ENCODE peak calls at places on chromosome 2, in five cellular contexts. One of them, this sample, is unnamed.

GRCh38 chr2:204738721-204739120 is 193.4 kb downstream of the PARD3B start:
- DNase-seq in GM12878: no peak
- DNase-seq in HepG2: no peak
- DNase-seq in H1: no peak
- DNase-seq in K562: no peak
- DNase-seq in this sample: no peak

GRCh38 chr2:201396595-201396994 is 39.5 kb upstream of the FLACC1 start:
- DNase-seq in GM12878: no peak
- DNase-seq in HepG2: no peak
- DNase-seq in H1: no peak
- DNase-seq in K562: no peak
- DNase-seq in this sample: peak; percentile 27

GRCh38 chr2:17373041-17373440 is 145.2 kb downstream of the RAD51AP2 start:
- DNase-seq in GM12878: no peak
- DNase-seq in HepG2: no peak
- DNase-seq in H1: no peak
- DNase-seq in K562: no peak
- DNase-seq in this sample: no peak

GRCh38 chr2:98634406-98635092 is 26.2 kb downstream of the UNC50 start:
- DNase-seq in GM12878: no peak
- DNase-seq in HepG2: peak; percentile 14
- DNase-seq in H1: peak; percentile 17
- DNase-seq in K562: peak; percentile 18
- DNase-seq in this sample: peak; percentile 7

GRCh38 chr2:75547345-75548035 is 13.2 kb downstream of the EVA1A start:
- DNase-seq in GM12878: no peak
- DNase-seq in HepG2: no peak
- DNase-seq in H1: no peak
- DNase-seq in K562: no peak
- DNase-seq in this sample: no peak

GRCh38 chr2:168244318-168244717 is 3.1 kb downstream of the STK39 start:
- DNase-seq in GM12878: no peak
- DNase-seq in HepG2: peak; percentile 74
- DNase-seq in H1: no peak
- DNase-seq in K562: no peak
- DNase-seq in this sample: no peak

GRCh38 chr2:112032615-112033457 is 22.2 kb upstream of the TMEM87B start:
- DNase-seq in GM12878: no peak
- DNase-seq in HepG2: no peak
- DNase-seq in H1: no peak
- DNase-seq in K562: no peak
- DNase-seq in this sample: peak; percentile 48

GRCh38 chr2:120222186-120223033 is 790 bp downstream of the TMEM185B start:
- DNase-seq in GM12878: no peak
- DNase-seq in HepG2: no peak
- DNase-seq in H1: no peak
- DNase-seq in K562: no peak
- DNase-seq in this sample: no peak

GRCh38 chr2:106294182-106294581 is 100.1 kb upstream of the UXS1 start:
- DNase-seq in GM12878: no peak
- DNase-seq in HepG2: no peak
- DNase-seq in H1: no peak
- DNase-seq in K562: no peak
- DNase-seq in this sample: no peak

GRCh38 chr2:159265171-159265576 is 21.3 kb downstream of the WDSUB1 start:
- DNase-seq in GM12878: no peak
- DNase-seq in HepG2: peak; percentile 8
- DNase-seq in H1: no peak
- DNase-seq in K562: no peak
- DNase-seq in this sample: peak; percentile 59

GRCh38 chr2:150476809-150477302 is 10.6 kb downstream of the RND3 start:
- DNase-seq in GM12878: no peak
- DNase-seq in HepG2: no peak
- DNase-seq in H1: no peak
- DNase-seq in K562: no peak
- DNase-seq in this sample: no peak

GRCh38 chr2:145091011-145091744 is 571.3 kb upstream of the ZEB2 start:
- DNase-seq in GM12878: no peak
- DNase-seq in HepG2: no peak
- DNase-seq in H1: no peak
- DNase-seq in K562: no peak
- DNase-seq in this sample: no peak

GRCh38 chr2:62505649-62506420 is at the start of gene TMEM17:
- DNase-seq in GM12878: peak; percentile 35
- DNase-seq in HepG2: no peak
- DNase-seq in H1: peak; percentile 74
- DNase-seq in K562: peak; percentile 84
- DNase-seq in this sample: peak; percentile 78

GRCh38 chr2:189217546-189217945 is 38.0 kb upstream of the COL5A2 start:
- DNase-seq in GM12878: no peak
- DNase-seq in HepG2: no peak
- DNase-seq in H1: peak; percentile 77
- DNase-seq in K562: no peak
- DNase-seq in this sample: no peak

GRCh38 chr2:222304737-222305509 is 6.1 kb upstream of the PAX3 start:
- DNase-seq in GM12878: no peak
- DNase-seq in HepG2: no peak
- DNase-seq in H1: no peak
- DNase-seq in K562: no peak
- DNase-seq in this sample: no peak

GRCh38 chr2:189163889-189164288 is 15.7 kb downstream of the COL5A2 start:
- DNase-seq in GM12878: no peak
- DNase-seq in HepG2: no peak
- DNase-seq in H1: no peak
- DNase-seq in K562: no peak
- DNase-seq in this sample: no peak

GRCh38 chr2:21561965-21562364 is 438.2 kb downstream of the TDRD15 start:
- DNase-seq in GM12878: no peak
- DNase-seq in HepG2: no peak
- DNase-seq in H1: no peak
- DNase-seq in K562: no peak
- DNase-seq in this sample: no peak

GRCh38 chr2:178008636-178009289 is 63.8 kb downstream of the PDE11A start:
- DNase-seq in GM12878: no peak
- DNase-seq in HepG2: no peak
- DNase-seq in H1: no peak
- DNase-seq in K562: no peak
- DNase-seq in this sample: no peak

GRCh38 chr2:1628893-1629292 is 115.4 kb downstream of the PXDN start:
- DNase-seq in GM12878: no peak
- DNase-seq in HepG2: no peak
- DNase-seq in H1: no peak
- DNase-seq in K562: no peak
- DNase-seq in this sample: no peak

GRCh38 chr2:75559633-75560021 is 1.1 kb downstream of the EVA1A start:
- DNase-seq in GM12878: no peak
- DNase-seq in HepG2: no peak
- DNase-seq in H1: no peak
- DNase-seq in K562: no peak
- DNase-seq in this sample: no peak

GRCh38 chr2:168751104-168751768 is 51.2 kb upstream of the NOSTRIN start:
- DNase-seq in GM12878: no peak
- DNase-seq in HepG2: no peak
- DNase-seq in H1: no peak
- DNase-seq in K562: no peak
- DNase-seq in this sample: no peak

GRCh38 chr2:122736279-122736678 is 980.8 kb downstream of the TSN start:
- DNase-seq in GM12878: no peak
- DNase-seq in HepG2: no peak
- DNase-seq in H1: no peak
- DNase-seq in K562: no peak
- DNase-seq in this sample: no peak

GRCh38 chr2:8234253-8234652 is 447.6 kb upstream of the ID2 start:
- DNase-seq in GM12878: no peak
- DNase-seq in HepG2: no peak
- DNase-seq in H1: no peak
- DNase-seq in K562: no peak
- DNase-seq in this sample: no peak

GRCh38 chr2:222862915-222863544 is 2.2 kb downstream of the ACSL3 start:
- DNase-seq in GM12878: no peak
- DNase-seq in HepG2: no peak
- DNase-seq in H1: no peak
- DNase-seq in K562: no peak
- DNase-seq in this sample: no peak

GRCh38 chr2:168910330-168910729 is 9.2 kb downstream of the G6PC2 start:
- DNase-seq in GM12878: no peak
- DNase-seq in HepG2: no peak
- DNase-seq in H1: no peak
- DNase-seq in K562: no peak
- DNase-seq in this sample: no peak

GRCh38 chr2:61889212-61889956 is 928 bp upstream of the CCT4 start:
- DNase-seq in GM12878: no peak
- DNase-seq in HepG2: no peak
- DNase-seq in H1: no peak
- DNase-seq in K562: peak; percentile 33
- DNase-seq in this sample: no peak

GRCh38 chr2:236044191-236044590 is 124.0 kb downstream of the GBX2 start:
- DNase-seq in GM12878: no peak
- DNase-seq in HepG2: no peak
- DNase-seq in H1: no peak
- DNase-seq in K562: no peak
- DNase-seq in this sample: no peak

GRCh38 chr2:11458753-11459152 is 7.2 kb downstream of the E2F6 start:
- DNase-seq in GM12878: no peak
- DNase-seq in HepG2: no peak
- DNase-seq in H1: no peak
- DNase-seq in K562: no peak
- DNase-seq in this sample: no peak

GRCh38 chr2:181632733-181633401 is 24.0 kb downstream of the CERKL start:
- DNase-seq in GM12878: peak; percentile 23
- DNase-seq in HepG2: no peak
- DNase-seq in H1: no peak
- DNase-seq in K562: no peak
- DNase-seq in this sample: no peak

GRCh38 chr2:180143633-180144032 is 136.5 kb upstream of the CWC22 start:
- DNase-seq in GM12878: no peak
- DNase-seq in HepG2: no peak
- DNase-seq in H1: no peak
- DNase-seq in K562: no peak
- DNase-seq in this sample: no peak

DNA sequence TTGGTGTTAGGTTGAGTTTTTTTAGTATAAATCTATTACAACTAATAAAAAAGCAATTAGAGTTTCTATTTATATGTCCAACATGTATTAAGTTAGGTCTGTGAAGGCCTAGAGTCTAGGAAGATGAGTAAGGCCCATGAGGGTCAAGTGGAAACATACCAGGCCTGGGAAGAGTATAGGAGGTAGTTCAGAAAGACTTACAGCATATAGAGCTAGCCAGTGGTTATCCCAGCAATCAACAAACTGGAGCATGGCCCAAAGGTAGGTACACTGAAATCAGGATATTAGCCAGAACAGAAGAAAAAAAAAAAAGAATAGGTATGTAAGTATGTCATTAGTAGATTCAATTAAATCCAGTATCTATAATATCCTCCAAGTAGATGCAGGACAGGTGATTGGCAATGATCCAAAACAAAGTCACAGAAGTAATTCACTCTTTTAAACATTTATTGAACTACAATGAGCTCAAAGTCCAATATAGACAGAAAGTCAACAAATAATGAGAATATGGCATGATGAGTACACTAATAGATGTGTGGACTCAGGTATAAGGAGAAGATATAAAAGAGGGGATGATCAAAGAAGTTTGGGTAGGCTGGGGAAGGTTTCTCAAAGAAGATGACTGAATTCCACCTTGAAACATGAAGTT is 70.3 kb downstream of the IKZF2 start:
- DNase-seq in GM12878: no peak
- DNase-seq in HepG2: no peak
- DNase-seq in H1: no peak
- DNase-seq in K562: no peak
- DNase-seq in this sample: no peak
- TF ChIP-seq SP1 in GM12878: no peak
- TF ChIP-seq SP1 in HepG2: no peak
- TF ChIP-seq SP1 in H1: no peak
- TF ChIP-seq SP1 in K562: no peak
- TF ChIP-seq SP1 in this sample: no peak

GRCh38 chr2:42136832-42137821 is 32.0 kb upstream of the EML4 start:
- DNase-seq in GM12878: no peak
- DNase-seq in HepG2: peak; percentile 90
- DNase-seq in H1: no peak
- DNase-seq in K562: no peak
- DNase-seq in this sample: no peak
- TF ChIP-seq CEBPB in GM12878: no peak
- TF ChIP-seq CEBPB in HepG2: no peak
- TF ChIP-seq CEBPB in H1: no peak
- TF ChIP-seq CEBPB in K562: no peak
- TF ChIP-seq CEBPB in this sample: no peak

GRCh38 chr2:31238126-31238905 is 4.4 kb downstream of the EHD3 start:
- DNase-seq in GM12878: no peak
- DNase-seq in HepG2: no peak
- DNase-seq in H1: no peak
- DNase-seq in K562: no peak
- DNase-seq in this sample: no peak
- TF ChIP-seq SP1 in GM12878: no peak
- TF ChIP-seq SP1 in HepG2: no peak
- TF ChIP-seq SP1 in H1: no peak
- TF ChIP-seq SP1 in K562: no peak
- TF ChIP-seq SP1 in this sample: no peak

GRCh38 chr2:230879271-230879882 is 14.6 kb downstream of the ITM2C start:
- DNase-seq in GM12878: no peak
- DNase-seq in HepG2: no peak
- DNase-seq in H1: no peak
- DNase-seq in K562: no peak
- DNase-seq in this sample: no peak
- TF ChIP-seq CEBPB in GM12878: no peak
- TF ChIP-seq CEBPB in HepG2: no peak
- TF ChIP-seq CEBPB in H1: no peak
- TF ChIP-seq CEBPB in K562: no peak
- TF ChIP-seq CEBPB in this sample: no peak

GRCh38 chr2:42880738-42881525 is 88.5 kb upstream of the HAAO start:
- DNase-seq in GM12878: no peak
- DNase-seq in HepG2: no peak
- DNase-seq in H1: no peak
- DNase-seq in K562: no peak
- DNase-seq in this sample: no peak
- TF ChIP-seq SP1 in GM12878: no peak
- TF ChIP-seq SP1 in HepG2: no peak
- TF ChIP-seq SP1 in H1: no peak
- TF ChIP-seq SP1 in K562: no peak
- TF ChIP-seq SP1 in this sample: no peak

GRCh38 chr2:190649035-190649797 is at the start of gene NAB1:
- DNase-seq in GM12878: no peak
- DNase-seq in HepG2: peak; percentile 15
- DNase-seq in H1: no peak
- DNase-seq in K562: no peak
- DNase-seq in this sample: no peak
- TF ChIP-seq CEBPB in GM12878: no peak
- TF ChIP-seq CEBPB in HepG2: no peak
- TF ChIP-seq CEBPB in H1: no peak
- TF ChIP-seq CEBPB in K562: no peak
- TF ChIP-seq CEBPB in this sample: no peak

This sample was measured in HCT116.